ENCODE peak calls at places on chromosomes 11 and 22, in eight cellular contexts. T, I, J, F, Q, W, O and X are unnamed samples. For H3K36me3, the result is how much of the 10 kb centered on the place peaks cover.

GRCh38 chr22:32850591-32851517 is 49.3 kb downstream of the TIMP3 start:
- DNase-seq in T (peak), F (no peak), Q (no peak), O (no peak), W (no peak), I (no peak), J (peak), X (no peak)

GRCh38 chr11:68328374-68329091 is 16.1 kb downstream of the LRP5 start:
- DNase-seq in W (no peak), Q (no peak), J (no peak), F (no peak), O (no peak), T (no peak), I (no peak), X (no peak)

GRCh38 chr11:125330462-125331325 is 165.4 kb downstream of the FEZ1 start:
- DNase-seq in F (no peak), W (no peak), I (peak), J (no peak), Q (no peak), O (no peak), T (no peak), X (no peak)

GRCh38 chr11:13944016-13944415 is 18.5 kb upstream of the SPON1 start:
- DNase-seq in Q (no peak), J (no peak), I (no peak), F (no peak), O (no peak), W (no peak), T (no peak), X (no peak)

GRCh38 chr22:42180349-42180842 is 49.8 kb upstream of the CYP2D6 start:
- DNase-seq in I (no peak), J (no peak), F (peak), W (peak), T (no peak), O (no peak), Q (no peak), X (peak)

GRCh38 chr11:65424200-65425104 is 1.9 kb downstream of the NEAT1 start:
- DNase-seq in I (no peak), T (peak), J (peak), Q (peak), F (peak), O (peak), W (peak), X (peak)

GRCh38 chr22:19092725-19093124 is 29.5 kb downstream of the DGCR2 start:
- DNase-seq in J (no peak), Q (no peak), I (no peak), O (no peak), W (no peak), F (no peak), T (no peak), X (no peak)

GRCh38 chr11:114315749-114316368 is 19.7 kb downstream of the NNMT start:
- DNase-seq in I (peak), J (no peak), Q (no peak), T (no peak), F (no peak), O (no peak), W (no peak), X (no peak)

GRCh38 chr11:58006940-58007339 is 16.7 kb upstream of the OR9Q1 start:
- DNase-seq in F (peak), J (no peak), I (no peak), O (no peak), T (no peak), Q (no peak), W (peak), X (no peak)

GRCh38 chr11:86360775-86361395 is 13.8 kb upstream of the CCDC81 start:
- DNase-seq in F (peak), J (no peak), Q (no peak), O (no peak), T (peak), I (no peak), W (peak), X (no peak)

GRCh38 chr22:31349960-31350359 is 3.8 kb upstream of the PATZ1 start:
- DNase-seq in Q (no peak), W (no peak), F (no peak), T (no peak), I (no peak), O (no peak), J (no peak), X (no peak)

GRCh38 chr11:28834877-28835276 is 726.7 kb downstream of the METTL15 start:
- DNase-seq in T (peak), I (no peak), F (peak), O (no peak), Q (no peak), W (peak), J (no peak), X (no peak)

GRCh38 chr11:108559340-108559739 is 34.2 kb downstream of the EXPH5 start:
- DNase-seq in W (peak), T (peak), F (peak), O (no peak), I (no peak), Q (no peak), J (no peak), X (no peak)

GRCh38 chr11:77141034-77141433 is 13.0 kb downstream of the MYO7A start:
- DNase-seq in F (peak), J (no peak), T (peak), O (no peak), I (no peak), W (peak), Q (no peak), X (no peak)

GRCh38 chr11:67279589-67280340 is 9.3 kb upstream of the ANKRD13D start:
- DNase-seq in J (no peak), O (no peak), W (no peak), T (no peak), Q (peak), I (no peak), F (no peak), X (no peak)
- H3K36me3 ChIP-seq in J (under half), O (under half), W (half or more), T (half or more), Q (half or more), I (under half), F (under half), X (half or more)

DNA sequence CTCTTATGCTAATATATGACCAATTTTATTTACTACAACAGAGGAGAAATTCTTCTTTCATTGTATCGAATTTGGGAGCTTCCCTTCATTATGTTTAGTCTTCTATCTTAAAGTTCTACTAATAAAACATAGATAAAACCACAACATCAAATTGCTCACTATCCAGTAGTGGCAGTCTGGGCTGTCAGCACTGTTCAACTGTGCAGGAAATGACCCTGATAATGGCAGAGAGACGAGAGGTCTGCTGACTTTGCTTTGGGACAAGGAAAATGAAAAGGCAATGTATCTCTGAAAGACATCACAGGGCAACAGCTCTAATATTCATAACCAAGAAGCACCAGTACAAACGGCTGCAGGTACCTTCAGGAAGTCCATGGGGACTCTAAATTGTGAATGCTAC is 44.4 kb downstream of the CKAP5 start:
- DNase-seq in Q (no peak), W (no peak), I (no peak), J (no peak), F (no peak), T (no peak), O (no peak), X (no peak)
- H3K36me3 ChIP-seq in Q (under half), W (under half), I (under half), J (under half), F (under half), T (half or more), O (under half), X (under half)

DNA sequence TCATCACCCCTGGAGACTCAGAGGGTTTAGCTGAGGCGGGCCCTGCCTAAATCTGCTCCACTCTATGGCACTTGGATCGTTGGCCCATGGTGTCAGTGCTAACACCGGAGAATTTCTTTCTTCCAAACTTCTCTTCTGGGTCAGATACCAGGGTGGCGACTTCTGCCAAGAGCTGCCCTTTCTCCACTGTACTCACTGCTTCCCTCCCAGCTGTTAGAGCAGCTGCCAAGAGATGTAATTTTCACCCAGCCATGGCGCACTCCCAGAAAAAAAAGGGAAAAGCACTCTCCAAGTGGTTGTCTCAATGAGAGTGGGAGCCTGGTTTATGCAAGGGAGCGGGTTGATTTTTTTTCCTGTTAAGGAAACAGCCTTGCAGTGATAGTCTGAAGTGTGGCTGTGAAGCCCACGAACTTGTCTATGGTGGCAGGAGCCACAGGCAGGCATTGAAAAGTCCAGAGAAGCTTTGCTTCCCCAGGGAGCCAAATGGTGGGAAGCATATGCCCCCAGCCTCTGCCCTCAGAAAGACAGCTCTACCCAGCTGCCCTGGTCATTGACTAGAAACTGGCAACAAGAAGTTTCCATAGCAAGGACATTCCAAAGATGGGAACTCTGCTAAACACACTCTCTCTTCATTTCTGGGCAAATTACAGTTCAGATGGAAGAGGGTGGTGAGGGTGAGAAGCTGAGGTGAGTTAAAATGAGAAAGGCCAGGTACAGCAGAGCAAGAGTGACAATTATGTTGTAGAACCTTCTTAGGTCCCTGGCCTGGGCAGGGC is 10.7 kb downstream of the PCSK7 start:
- DNase-seq in F (no peak), W (no peak), J (peak), Q (no peak), O (no peak), T (no peak), I (peak), X (no peak)
- H3K36me3 ChIP-seq in F (under half), W (under half), J (under half), Q (half or more), O (under half), T (under half), I (under half), X (half or more)

GRCh38 chr22:37564111-37564711 is 3.9 kb downstream of the CDC42EP1 start:
- DNase-seq in F (peak), T (peak), Q (no peak), J (no peak), I (no peak), O (no peak), W (peak), X (no peak)
- H3K36me3 ChIP-seq in F (under half), T (under half), Q (under half), J (under half), I (under half), O (under half), W (under half), X (under half)

DNA sequence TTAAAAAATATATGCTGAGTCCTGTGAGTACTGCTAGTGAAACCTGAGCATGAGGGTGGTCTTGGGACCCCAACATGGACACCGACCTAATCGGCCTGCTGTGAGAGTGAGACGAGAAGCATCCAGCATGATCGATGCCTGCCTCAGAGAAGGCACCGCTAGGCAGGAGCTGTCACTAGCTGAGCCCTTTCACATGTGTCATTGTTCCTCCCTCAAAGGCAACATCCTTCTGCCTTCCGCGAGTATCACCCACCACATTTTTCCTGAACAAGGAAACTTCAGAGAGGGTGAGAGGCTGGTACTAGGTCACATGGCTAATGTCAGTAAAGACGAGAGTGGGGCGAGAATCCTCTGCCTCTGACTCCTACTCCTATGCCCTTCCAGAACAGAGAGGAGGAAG is 35.6 kb downstream of the AP1B1 start:
- DNase-seq in W (no peak), J (no peak), O (no peak), Q (no peak), T (no peak), I (no peak), F (no peak), X (no peak)
- H3K36me3 ChIP-seq in W (half or more), J (under half), O (under half), Q (half or more), T (half or more), I (under half), F (under half), X (half or more)

GRCh38 chr11:76049506-76049905 is 156.8 kb downstream of the WNT11 start:
- DNase-seq in O (no peak), J (no peak), W (no peak), I (no peak), Q (no peak), T (peak), F (no peak), X (no peak)
- H3K36me3 ChIP-seq in O (under half), J (under half), W (under half), I (under half), Q (under half), T (under half), F (under half), X (under half)